ENCODE peak calls at places on chromosomes 16 and 17, in four cellular contexts. U is cardiac fibroblast, D is EH, Z is upper lobe of right lung. T is an unnamed sample.

GRCh38 chr17:9346296-9346926 is 229.2 kb downstream of the STX8 start:
- DNase-seq in U (peak; percentile 42), D (peak; percentile 64), Z (no peak), T (no peak)

GRCh38 chr16:86956437-86956836 is 360.8 kb downstream of the C16orf95 start:
- DNase-seq in U (no peak), D (no peak), Z (no peak), T (no peak)

GRCh38 chr17:72259977-72260376 is 139.2 kb downstream of the SOX9 start:
- DNase-seq in U (no peak), D (no peak), Z (no peak), T (no peak)

GRCh38 chr17:39679521-39680192 is 8.2 kb downstream of the PGAP3 start:
- DNase-seq in U (no peak), D (no peak), Z (no peak), T (no peak)

GRCh38 chr16:27097671-27098275 is 31.0 kb downstream of the C16orf82 start:
- DNase-seq in U (peak; percentile 89), D (peak; percentile 32), Z (no peak), T (no peak)

GRCh38 chr16:54829691-54830090 is 101.0 kb upstream of the IRX5 start:
- DNase-seq in U (no peak), D (no peak), Z (no peak), T (no peak)

GRCh38 chr17:69870091-69870530 is 204.9 kb upstream of the KCNJ16 start:
- DNase-seq in U (no peak), D (peak; percentile 91), Z (no peak), T (no peak)

GRCh38 chr17:42748906-42749798 is 4.3 kb upstream of the EZH1 start:
- DNase-seq in U (peak; percentile 33), D (no peak), Z (no peak), T (no peak)

GRCh38 chr16:49952386-49952785 is 72.6 kb upstream of the CNEP1R1 start:
- DNase-seq in U (peak; percentile 21), D (peak; percentile 48), Z (no peak), T (no peak)

GRCh38 chr16:82331397-82331796 is 161.4 kb upstream of the MPHOSPH6 start:
- DNase-seq in U (no peak), D (no peak), Z (no peak), T (no peak)

GRCh38 chr17:45218895-45219661 is 2.6 kb upstream of the FMNL1 start:
- DNase-seq in U (peak; percentile 86), D (peak; percentile 82), Z (peak; percentile 88), T (peak; percentile 14)

GRCh38 chr16:35687071-35687470 is 2227.7 kb downstream of the TP53TG3F start:
- DNase-seq in U (no peak), D (no peak), Z (no peak), T (no peak)

GRCh38 chr16:29811170-29811895 is 660 bp upstream of the PRRT2 start:
- DNase-seq in U (peak; percentile 99), D (peak; percentile 99), Z (peak; percentile 97), T (peak; percentile 88)